ENCODE peak calls at places on chromosomes 1 and 21, in four cellular contexts. One of them, this sample, is unnamed.

GRCh38 chr1:212915245-212916091 is 34.9 kb upstream of the VASH2 start:
- DNase-seq in HepG2: peak
- DNase-seq in GM12878: no peak
- DNase-seq in K562: peak
- DNase-seq in this sample: peak

GRCh38 chr1:28248273-28249012 is 10.9 kb upstream of the SESN2 start:
- DNase-seq in K562: peak
- DNase-seq in GM12878: no peak
- DNase-seq in HepG2: peak
- DNase-seq in this sample: no peak

GRCh38 chr1:159752135-159752580 is 28.6 kb upstream of the DUSP23 start:
- DNase-seq in HepG2: peak
- DNase-seq in GM12878: no peak
- DNase-seq in K562: no peak
- DNase-seq in this sample: no peak

GRCh38 chr1:217889401-217889800 is 258.3 kb downstream of the SPATA17 start:
- DNase-seq in GM12878: no peak
- DNase-seq in HepG2: no peak
- DNase-seq in K562: no peak
- DNase-seq in this sample: peak

GRCh38 chr1:160578694-160579191 is 553 bp downstream of the CD84 start:
- DNase-seq in K562: no peak
- DNase-seq in HepG2: no peak
- DNase-seq in GM12878: no peak
- DNase-seq in this sample: no peak

GRCh38 chr1:78401148-78401547 is 89.6 kb upstream of the PTGFR start:
- DNase-seq in GM12878: no peak
- DNase-seq in K562: no peak
- DNase-seq in HepG2: no peak
- DNase-seq in this sample: no peak

GRCh38 chr1:215719569-215719968 is 152.5 kb downstream of the KCTD3 start:
- DNase-seq in HepG2: no peak
- DNase-seq in K562: no peak
- DNase-seq in GM12878: no peak
- DNase-seq in this sample: no peak

GRCh38 chr1:6013491-6013890 is 21.3 kb upstream of the NPHP4 start:
- DNase-seq in HepG2: no peak
- DNase-seq in GM12878: no peak
- DNase-seq in K562: no peak
- DNase-seq in this sample: no peak

GRCh38 chr21:26804895-26805609 is 40.2 kb downstream of the ADAMTS1 start:
- DNase-seq in GM12878: no peak
- DNase-seq in HepG2: no peak
- DNase-seq in K562: no peak
- DNase-seq in this sample: no peak

GRCh38 chr21:31370893-31371652 is 27.0 kb upstream of the TIAM1 start:
- DNase-seq in K562: no peak
- DNase-seq in GM12878: no peak
- DNase-seq in HepG2: no peak
- DNase-seq in this sample: no peak

GRCh38 chr21:29523646-29524045 is 224.9 kb downstream of the BACH1 start:
- DNase-seq in HepG2: no peak
- DNase-seq in K562: no peak
- DNase-seq in GM12878: no peak
- DNase-seq in this sample: no peak

GRCh38 chr1:180571060-180571831 is 12.5 kb downstream of the OVAAL start:
- DNase-seq in HepG2: no peak
- DNase-seq in GM12878: no peak
- DNase-seq in K562: no peak
- DNase-seq in this sample: no peak

GRCh38 chr1:222547944-222548671 is at the start of gene HHIPL2:
- DNase-seq in GM12878: no peak
- DNase-seq in HepG2: no peak
- DNase-seq in K562: peak
- DNase-seq in this sample: no peak

GRCh38 chr1:200336901-200337391 is 72.9 kb downstream of the ZNF281 start:
- DNase-seq in GM12878: no peak
- DNase-seq in K562: no peak
- DNase-seq in HepG2: no peak
- DNase-seq in this sample: no peak

GRCh38 chr1:201502511-201502857 is 4.4 kb downstream of the CSRP1 start:
- DNase-seq in K562: no peak
- DNase-seq in HepG2: no peak
- DNase-seq in GM12878: no peak
- DNase-seq in this sample: no peak
- TF ChIP-seq HDAC6 in K562: no peak
- TF ChIP-seq HDAC6 in HepG2: no peak
- TF ChIP-seq HDAC6 in GM12878: no peak
- TF ChIP-seq HDAC6 in this sample: no peak

GRCh38 chr1:220884109-220884980 is 5.1 kb downstream of the HLX start:
- DNase-seq in K562: no peak
- DNase-seq in HepG2: no peak
- DNase-seq in GM12878: no peak
- DNase-seq in this sample: no peak
- TF ChIP-seq HDAC6 in K562: no peak
- TF ChIP-seq HDAC6 in HepG2: no peak
- TF ChIP-seq HDAC6 in GM12878: no peak
- TF ChIP-seq HDAC6 in this sample: no peak

DNA sequence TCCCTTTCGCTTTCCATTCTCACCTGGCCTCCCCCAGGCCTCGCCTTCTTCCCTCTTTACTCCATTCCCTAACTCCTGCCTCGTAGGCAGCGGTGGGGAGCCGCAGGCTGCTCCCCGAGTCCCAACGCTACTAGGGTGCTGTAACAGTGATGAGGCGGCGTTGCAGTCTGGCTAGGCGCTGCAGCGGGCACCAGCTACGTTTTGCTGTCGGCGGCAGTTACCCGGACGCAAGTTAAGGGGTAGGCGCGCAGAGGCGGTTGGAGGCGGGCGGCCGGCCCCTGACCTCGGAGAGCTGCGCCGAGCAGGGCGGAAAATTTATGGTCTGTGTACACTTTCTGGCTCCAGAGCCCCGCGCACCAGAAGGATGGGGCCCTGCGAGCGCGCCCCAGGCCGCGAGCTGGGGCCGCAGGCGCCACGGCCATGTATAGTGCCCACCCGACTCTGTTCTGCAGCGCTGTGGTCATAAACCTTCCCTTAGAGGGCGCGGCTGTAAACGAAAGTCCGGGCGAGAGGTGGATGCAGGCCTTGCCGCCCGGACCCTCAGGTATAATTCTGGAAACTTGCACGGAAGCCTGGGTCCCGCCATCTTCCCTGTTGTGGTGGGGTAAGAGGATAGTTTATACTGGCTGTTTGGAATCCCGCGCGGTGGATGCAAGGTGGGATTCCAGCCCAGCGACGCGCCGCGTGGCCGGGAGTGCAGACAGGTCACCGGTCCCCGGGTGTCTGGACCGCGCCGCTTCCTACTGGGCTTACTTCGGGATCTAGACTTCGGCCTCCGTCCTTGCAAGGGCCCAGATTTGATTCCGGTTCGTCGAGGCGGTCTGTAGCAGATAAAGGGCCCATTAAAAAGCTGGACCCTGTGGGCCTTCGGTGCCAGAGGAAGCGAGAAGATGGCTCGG is 15.0 kb downstream of the HLX start:
- DNase-seq in HepG2: no peak
- DNase-seq in GM12878: no peak
- DNase-seq in K562: no peak
- DNase-seq in this sample: no peak
- TF ChIP-seq HDAC6 in HepG2: no peak
- TF ChIP-seq HDAC6 in GM12878: no peak
- TF ChIP-seq HDAC6 in K562: no peak
- TF ChIP-seq HDAC6 in this sample: no peak

GRCh38 chr1:247297263-247298123 is 34.2 kb downstream of the ZNF496 start:
- DNase-seq in GM12878: no peak
- DNase-seq in HepG2: no peak
- DNase-seq in K562: peak
- DNase-seq in this sample: no peak
- TF ChIP-seq HDAC6 in GM12878: no peak
- TF ChIP-seq HDAC6 in HepG2: no peak
- TF ChIP-seq HDAC6 in K562: no peak
- TF ChIP-seq HDAC6 in this sample: no peak

DNA sequence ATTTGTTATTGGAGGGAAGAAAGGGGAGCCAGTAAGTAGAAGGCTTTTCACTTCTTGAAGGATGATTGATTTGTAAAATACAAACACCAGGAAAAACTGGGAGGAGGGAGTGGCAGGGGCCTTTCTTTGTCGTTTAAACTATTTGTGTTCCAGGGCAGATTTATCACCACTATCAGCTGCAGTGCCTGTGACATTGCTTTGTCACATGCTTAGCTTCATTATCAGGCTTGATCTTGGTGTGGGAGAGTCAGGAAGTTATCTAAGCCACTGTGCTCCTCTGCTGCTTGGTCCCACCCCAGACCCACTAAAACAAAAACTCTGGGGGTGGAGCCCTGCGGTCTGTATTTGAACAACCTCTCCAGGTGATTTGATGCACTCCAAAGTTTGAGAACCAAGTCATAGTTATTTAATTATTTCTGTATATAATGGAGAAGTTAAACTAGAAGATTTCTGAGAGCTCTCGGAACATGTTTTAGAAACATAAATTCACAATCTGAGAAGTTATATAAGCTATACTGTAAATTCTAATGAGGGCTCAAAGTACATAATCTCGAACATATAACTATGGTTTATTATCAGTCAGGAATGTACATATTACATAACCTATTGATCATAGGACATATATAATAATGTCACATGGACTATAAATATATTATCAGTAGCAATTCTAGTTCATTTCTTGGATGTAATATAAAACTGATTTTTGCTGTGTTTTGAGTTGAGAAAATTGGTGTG is 87.9 kb downstream of the CDC14A start:
- DNase-seq in K562: peak
- DNase-seq in GM12878: no peak
- DNase-seq in HepG2: peak
- DNase-seq in this sample: no peak
- TF ChIP-seq HDAC6 in K562: no peak
- TF ChIP-seq HDAC6 in GM12878: no peak
- TF ChIP-seq HDAC6 in HepG2: no peak
- TF ChIP-seq HDAC6 in this sample: no peak

GRCh38 chr1:77308889-77309621 is 27.2 kb downstream of the AK5 start:
- DNase-seq in K562: no peak
- DNase-seq in HepG2: no peak
- DNase-seq in GM12878: no peak
- DNase-seq in this sample: no peak
- TF ChIP-seq HDAC6 in K562: no peak
- TF ChIP-seq HDAC6 in HepG2: no peak
- TF ChIP-seq HDAC6 in GM12878: no peak
- TF ChIP-seq HDAC6 in this sample: no peak